ENCODE peak calls at places on chromosomes 2 and 18, in four cellular contexts. Y is AG10803, K is GM23338, W is astrocyte of the spinal cord. V is an unnamed sample.

GRCh38 chr2:165196411-165196810 is 7.4 kb downstream of the SCN3A start:
- DNase-seq in Y (no peak), K (no peak), W (no peak), V (peak; percentile 41)

GRCh38 chr2:25453199-25453903 is 111.6 kb upstream of the DNMT3A start:
- DNase-seq in Y (no peak), K (no peak), W (peak; percentile 8), V (no peak)

GRCh38 chr2:185417111-185417510 is 321.5 kb upstream of the FSIP2 start:
- DNase-seq in Y (no peak), K (no peak), W (peak; percentile 57), V (no peak)

GRCh38 chr2:161332568-161332967 is 24.3 kb downstream of the PSMD14 start:
- DNase-seq in Y (peak; percentile 13), K (no peak), W (no peak), V (no peak)

GRCh38 chr2:75481041-75481836 is 79.5 kb downstream of the EVA1A start:
- DNase-seq in Y (peak; percentile 53), K (peak; percentile 37), W (peak; percentile 15), V (peak; percentile 49)

GRCh38 chr2:27378096-27378808 is 2.3 kb downstream of the ZNF513 start:
- DNase-seq in Y (peak; percentile 27), K (peak; percentile 35), W (no peak), V (peak; percentile 33)

GRCh38 chr2:188364033-188364432 is 72.4 kb downstream of the GULP1 start:
- DNase-seq in Y (no peak), K (no peak), W (no peak), V (no peak)

GRCh38 chr2:180562378-180562777 is 418.0 kb upstream of the UBE2E3 start:
- DNase-seq in Y (no peak), K (no peak), W (no peak), V (no peak)

GRCh38 chr2:239904496-239904895 is 120.6 kb downstream of the NDUFA10 start:
- DNase-seq in Y (no peak), K (no peak), W (no peak), V (no peak)

GRCh38 chr2:36445191-36445590 is 89.6 kb downstream of the CRIM1 start:
- DNase-seq in Y (no peak), K (no peak), W (peak; percentile 49), V (no peak)

GRCh38 chr2:230913406-230913805 is 11.6 kb downstream of the GPR55 start:
- DNase-seq in Y (peak; percentile 4), K (peak; percentile 78), W (no peak), V (peak; percentile 49)

GRCh38 chr2:164655750-164656149 is 34.5 kb upstream of the GRB14 start:
- DNase-seq in Y (no peak), K (peak; percentile 5), W (peak; percentile 39), V (peak; percentile 20)

GRCh38 chr2:101011152-101011551 is 9.1 kb downstream of the RPL31 start:
- DNase-seq in Y (no peak), K (peak; percentile 33), W (no peak), V (no peak)

GRCh38 chr2:207334631-207335371 is 169.1 kb upstream of the KLF7 start:
- DNase-seq in Y (peak; percentile 99), K (peak; percentile 93), W (peak; percentile 99), V (peak; percentile 67)

GRCh38 chr2:100919316-100919715 is 82.8 kb upstream of the RPL31 start:
- DNase-seq in Y (no peak), K (peak; percentile 77), W (no peak), V (no peak)

GRCh38 chr2:173522356-173522755 is 167.7 kb downstream of the CDCA7 start:
- DNase-seq in Y (no peak), K (no peak), W (no peak), V (no peak)

GRCh38 chr2:238725298-238725697 is 122.6 kb upstream of the TWIST2 start:
- DNase-seq in Y (no peak), K (no peak), W (no peak), V (no peak)

GRCh38 chr18:420661-421060 is 79.8 kb downstream of the COLEC12 start:
- DNase-seq in Y (no peak), K (peak; percentile 77), W (no peak), V (no peak)

GRCh38 chr18:422966-423365 is 77.5 kb downstream of the COLEC12 start:
- DNase-seq in Y (no peak), K (no peak), W (no peak), V (no peak)

GRCh38 chr18:419542-420175 is 80.8 kb downstream of the COLEC12 start:
- DNase-seq in Y (no peak), K (no peak), W (no peak), V (no peak)

GRCh38 chr18:424071-424868 is 76.2 kb downstream of the COLEC12 start:
- DNase-seq in Y (peak; percentile 76), K (no peak), W (peak; percentile 75), V (no peak)

GRCh38 chr18:421236-422155 is 79.0 kb downstream of the COLEC12 start:
- DNase-seq in Y (peak; percentile 72), K (no peak), W (peak; percentile 72), V (no peak)
- H3K4me3 ChIP-seq in Y (no peak overlapping the region), K (no peak overlapping the region), W (no peak overlapping the region), V (no peak overlapping the region)

DNA sequence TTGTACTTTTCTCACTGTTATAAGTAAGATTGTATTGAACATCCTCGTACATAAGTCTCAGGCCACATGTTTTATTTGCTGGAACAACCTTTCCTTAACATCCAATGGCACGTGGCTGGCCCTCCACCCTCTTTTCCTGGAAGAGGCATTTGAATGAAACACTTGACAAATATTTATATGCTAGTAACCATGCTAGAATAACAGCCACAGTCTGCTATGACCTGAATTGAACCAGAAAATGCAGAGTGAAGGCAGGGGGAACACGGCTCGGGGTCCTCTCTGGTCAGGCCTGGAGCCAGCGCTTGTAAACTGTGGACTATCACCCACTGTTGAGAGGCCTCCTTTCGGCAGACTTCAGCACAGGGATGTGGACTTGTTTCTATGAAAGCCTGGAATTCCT is 198.2 kb upstream of the COPS8 start:
- DNase-seq in Y (peak; percentile 52), K (peak; percentile 9), W (peak; percentile 52), V (no peak)
- H3K4me3 ChIP-seq in Y (no peak overlapping the region), K (no peak overlapping the region), W (no peak overlapping the region), V (no peak overlapping the region)

GRCh38 chr2:925711-926110 is 24.9 kb upstream of the SNTG2 start:
- DNase-seq in Y (no peak), K (no peak), W (no peak), V (no peak)
- H3K4me3 ChIP-seq in Y (no peak overlapping the region), K (no peak overlapping the region), W (no peak overlapping the region), V (no peak overlapping the region)

GRCh38 chr18:63238711-63239110 is 80.9 kb downstream of the BCL2 start:
- DNase-seq in Y (no peak), K (peak; percentile 59), W (no peak), V (no peak)
- H3K4me3 ChIP-seq in Y (no peak overlapping the region), K (no peak overlapping the region), W (no peak overlapping the region), V (no peak overlapping the region)

DNA sequence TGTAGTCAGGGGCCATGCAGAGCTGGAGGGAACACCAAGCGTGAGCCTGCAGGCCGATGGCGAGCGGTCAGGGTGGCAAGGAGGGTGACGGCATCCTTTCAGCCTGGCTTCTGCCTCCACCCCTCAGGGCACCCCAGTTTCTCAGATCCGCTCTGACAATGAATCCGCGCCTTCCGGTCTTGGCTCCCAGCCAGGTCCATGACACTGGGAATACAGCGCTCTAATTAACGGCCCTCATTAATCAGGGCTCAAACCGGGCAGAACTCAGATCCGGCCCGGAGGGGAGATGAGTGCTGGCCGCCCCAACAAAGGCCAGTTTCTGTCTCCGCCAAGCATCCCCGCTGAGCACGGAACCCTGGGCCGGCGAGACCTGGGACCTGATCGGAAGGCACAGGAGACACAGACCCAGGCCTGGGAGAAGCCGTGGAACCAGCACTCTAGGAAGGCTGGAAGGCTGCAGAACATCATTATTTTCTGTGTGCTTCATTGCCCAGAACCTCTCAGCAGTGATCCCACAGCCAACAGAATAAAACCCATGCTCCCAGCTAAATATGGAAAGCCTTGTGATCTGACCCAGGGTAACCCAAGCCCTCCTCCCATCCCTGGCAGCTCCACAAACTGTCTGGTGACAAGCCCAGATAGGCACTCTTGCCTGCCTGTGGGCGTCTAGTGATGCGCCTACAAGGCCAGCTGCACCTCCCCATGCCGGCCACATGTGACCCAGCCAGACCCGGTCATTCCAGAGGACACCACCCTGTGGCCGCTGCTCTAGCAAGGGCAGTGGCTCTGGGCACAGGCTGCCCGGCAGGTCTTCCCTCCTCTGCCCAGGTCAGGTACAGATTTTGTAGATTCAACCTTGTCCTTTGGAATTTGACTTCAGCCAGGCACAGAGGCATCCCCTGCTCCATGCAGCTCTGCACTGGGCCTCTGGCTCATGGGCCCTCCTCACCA is 438.7 kb upstream of the MYT1L start:
- DNase-seq in Y (no peak), K (no peak), W (no peak), V (peak; percentile 24)
- H3K4me3 ChIP-seq in Y (no peak overlapping the region), K (no peak overlapping the region), W (no peak overlapping the region), V (no peak overlapping the region)

GRCh38 chr2:31517442-31518203 is 63.1 kb downstream of the SRD5A2 start:
- DNase-seq in Y (no peak), K (no peak), W (no peak), V (no peak)
- H3K4me3 ChIP-seq in Y (no peak overlapping the region), K (no peak overlapping the region), W (no peak overlapping the region), V (no peak overlapping the region)